ENCODE peak calls at places on chromosomes 6 and 20, in ten cellular contexts. One of them, this sample, is unnamed.

GRCh38 chr20:60053125-60053812 is 95.0 kb downstream of the CDH26 start:
- DNase-seq in activated T-cell treated with anti-CD3 and anti-CD28 coated beads, Interleukin-2, amount 50 U/mL, for 1 hour: no peak
- DNase-seq in CD8-positive, alpha-beta T cell: no peak
- DNase-seq in mesendoderm: no peak
- DNase-seq in spleen: no peak
- DNase-seq in WTC11: no peak
- DNase-seq in D341Med: no peak
- DNase-seq in H4: no peak
- DNase-seq in T-cell: no peak
- DNase-seq in iris pigment epithelial cell: no peak
- DNase-seq in this sample: no peak

GRCh38 chr20:48159156-48159971 is 374.1 kb upstream of the SULF2 start:
- DNase-seq in mesendoderm: no peak
- DNase-seq in T-cell: no peak
- DNase-seq in WTC11: no peak
- DNase-seq in CD8-positive, alpha-beta T cell: no peak
- DNase-seq in H4: no peak
- DNase-seq in activated T-cell treated with anti-CD3 and anti-CD28 coated beads, Interleukin-2, amount 50 U/mL, for 1 hour: no peak
- DNase-seq in D341Med: no peak
- DNase-seq in iris pigment epithelial cell: no peak
- DNase-seq in spleen: no peak
- DNase-seq in this sample: no peak

GRCh38 chr20:10090588-10091166 is 55.9 kb downstream of the ANKEF1 start:
- DNase-seq in H4: peak
- DNase-seq in D341Med: peak
- DNase-seq in T-cell: no peak
- DNase-seq in activated T-cell treated with anti-CD3 and anti-CD28 coated beads, Interleukin-2, amount 50 U/mL, for 1 hour: peak
- DNase-seq in WTC11: peak
- DNase-seq in iris pigment epithelial cell: peak
- DNase-seq in spleen: no peak
- DNase-seq in mesendoderm: peak
- DNase-seq in CD8-positive, alpha-beta T cell: no peak
- DNase-seq in this sample: no peak

GRCh38 chr20:37243937-37244571 is 17.6 kb downstream of the GHRH start:
- DNase-seq in D341Med: no peak
- DNase-seq in WTC11: no peak
- DNase-seq in mesendoderm: no peak
- DNase-seq in spleen: no peak
- DNase-seq in iris pigment epithelial cell: no peak
- DNase-seq in H4: no peak
- DNase-seq in T-cell: no peak
- DNase-seq in activated T-cell treated with anti-CD3 and anti-CD28 coated beads, Interleukin-2, amount 50 U/mL, for 1 hour: no peak
- DNase-seq in CD8-positive, alpha-beta T cell: no peak
- DNase-seq in this sample: no peak

GRCh38 chr6:132461958-132462357 is 51.0 kb downstream of the STX7 start:
- DNase-seq in iris pigment epithelial cell: no peak
- DNase-seq in CD8-positive, alpha-beta T cell: no peak
- DNase-seq in spleen: no peak
- DNase-seq in activated T-cell treated with anti-CD3 and anti-CD28 coated beads, Interleukin-2, amount 50 U/mL, for 1 hour: no peak
- DNase-seq in mesendoderm: no peak
- DNase-seq in D341Med: no peak
- DNase-seq in T-cell: no peak
- DNase-seq in H4: no peak
- DNase-seq in WTC11: no peak
- DNase-seq in this sample: no peak

GRCh38 chr6:53347921-53348435 is 772 bp downstream of the ELOVL5 start:
- DNase-seq in activated T-cell treated with anti-CD3 and anti-CD28 coated beads, Interleukin-2, amount 50 U/mL, for 1 hour: peak
- DNase-seq in WTC11: peak
- DNase-seq in mesendoderm: peak
- DNase-seq in D341Med: peak
- DNase-seq in iris pigment epithelial cell: peak
- DNase-seq in CD8-positive, alpha-beta T cell: peak
- DNase-seq in H4: peak
- DNase-seq in spleen: peak
- DNase-seq in T-cell: no peak
- DNase-seq in this sample: no peak

GRCh38 chr6:78268591-78268990 is 598.8 kb upstream of the IRAK1BP1 start:
- DNase-seq in iris pigment epithelial cell: no peak
- DNase-seq in WTC11: no peak
- DNase-seq in D341Med: no peak
- DNase-seq in activated T-cell treated with anti-CD3 and anti-CD28 coated beads, Interleukin-2, amount 50 U/mL, for 1 hour: no peak
- DNase-seq in mesendoderm: no peak
- DNase-seq in H4: no peak
- DNase-seq in CD8-positive, alpha-beta T cell: no peak
- DNase-seq in spleen: no peak
- DNase-seq in T-cell: no peak
- DNase-seq in this sample: no peak

GRCh38 chr20:34547844-34548613 is 10.5 kb upstream of the MAP1LC3A start:
- DNase-seq in activated T-cell treated with anti-CD3 and anti-CD28 coated beads, Interleukin-2, amount 50 U/mL, for 1 hour: no peak
- DNase-seq in WTC11: no peak
- DNase-seq in T-cell: no peak
- DNase-seq in spleen: no peak
- DNase-seq in mesendoderm: no peak
- DNase-seq in D341Med: no peak
- DNase-seq in H4: no peak
- DNase-seq in iris pigment epithelial cell: no peak
- DNase-seq in CD8-positive, alpha-beta T cell: no peak
- DNase-seq in this sample: no peak

GRCh38 chr6:165630544-165630953 is 32.5 kb downstream of the PDE10A start:
- DNase-seq in H4: no peak
- DNase-seq in T-cell: no peak
- DNase-seq in iris pigment epithelial cell: no peak
- DNase-seq in spleen: no peak
- DNase-seq in activated T-cell treated with anti-CD3 and anti-CD28 coated beads, Interleukin-2, amount 50 U/mL, for 1 hour: no peak
- DNase-seq in mesendoderm: no peak
- DNase-seq in D341Med: no peak
- DNase-seq in CD8-positive, alpha-beta T cell: no peak
- DNase-seq in WTC11: no peak
- DNase-seq in this sample: no peak

GRCh38 chr6:10954590-10955010 is 67.7 kb downstream of the SYCP2L start:
- DNase-seq in D341Med: peak
- DNase-seq in mesendoderm: peak
- DNase-seq in T-cell: peak
- DNase-seq in spleen: peak
- DNase-seq in H4: peak
- DNase-seq in WTC11: peak
- DNase-seq in CD8-positive, alpha-beta T cell: peak
- DNase-seq in activated T-cell treated with anti-CD3 and anti-CD28 coated beads, Interleukin-2, amount 50 U/mL, for 1 hour: peak
- DNase-seq in iris pigment epithelial cell: peak
- DNase-seq in this sample: peak

GRCh38 chr6:157314705-157315321 is 8.5 kb downstream of the TMEM242 start:
- DNase-seq in iris pigment epithelial cell: peak
- DNase-seq in CD8-positive, alpha-beta T cell: no peak
- DNase-seq in H4: peak
- DNase-seq in D341Med: peak
- DNase-seq in WTC11: no peak
- DNase-seq in spleen: no peak
- DNase-seq in mesendoderm: peak
- DNase-seq in T-cell: peak
- DNase-seq in activated T-cell treated with anti-CD3 and anti-CD28 coated beads, Interleukin-2, amount 50 U/mL, for 1 hour: no peak
- DNase-seq in this sample: no peak

GRCh38 chr6:39980839-39981580 is 46.7 kb upstream of the MOCS1 start:
- DNase-seq in H4: peak
- DNase-seq in spleen: no peak
- DNase-seq in T-cell: no peak
- DNase-seq in D341Med: peak
- DNase-seq in mesendoderm: peak
- DNase-seq in activated T-cell treated with anti-CD3 and anti-CD28 coated beads, Interleukin-2, amount 50 U/mL, for 1 hour: no peak
- DNase-seq in CD8-positive, alpha-beta T cell: no peak
- DNase-seq in WTC11: peak
- DNase-seq in iris pigment epithelial cell: peak
- DNase-seq in this sample: no peak

GRCh38 chr6:169905041-169905807 is 153.8 kb downstream of the ERMARD start:
- DNase-seq in D341Med: no peak
- DNase-seq in CD8-positive, alpha-beta T cell: no peak
- DNase-seq in mesendoderm: no peak
- DNase-seq in activated T-cell treated with anti-CD3 and anti-CD28 coated beads, Interleukin-2, amount 50 U/mL, for 1 hour: no peak
- DNase-seq in iris pigment epithelial cell: peak
- DNase-seq in spleen: no peak
- DNase-seq in H4: peak
- DNase-seq in T-cell: no peak
- DNase-seq in WTC11: no peak
- DNase-seq in this sample: no peak

GRCh38 chr6:36329798-36330291 is 6.8 kb downstream of the BNIP5 start:
- DNase-seq in iris pigment epithelial cell: no peak
- DNase-seq in activated T-cell treated with anti-CD3 and anti-CD28 coated beads, Interleukin-2, amount 50 U/mL, for 1 hour: no peak
- DNase-seq in mesendoderm: peak
- DNase-seq in CD8-positive, alpha-beta T cell: no peak
- DNase-seq in WTC11: peak
- DNase-seq in D341Med: no peak
- DNase-seq in T-cell: no peak
- DNase-seq in spleen: no peak
- DNase-seq in H4: no peak
- DNase-seq in this sample: no peak